ENCODE peak calls at places on chromosomes 12 and 14, in seven cellular contexts. K is CD4-positive, alpha-beta T cell; I is OCI-LY7; Y is NB4; L is stomach; G is AG09309; C is GM20000. P is an unnamed sample.

GRCh38 chr12:58395470-58395869 is 454.1 kb downstream of the ATP23 start:
- DNase-seq in I (no peak), G (no peak), Y (no peak), K (no peak), L (no peak), C (no peak), P (peak; percentile 22)

GRCh38 chr12:118356809-118357326 is 15.8 kb downstream of the TAOK3 start:
- DNase-seq in C (no peak), Y (peak; percentile 78), G (peak; percentile 85), L (no peak), K (no peak), I (peak; percentile 10), P (peak; percentile 84)

GRCh38 chr14:105485720-105486332 is 860 bp upstream of the CRIP1 start:
- DNase-seq in C (peak; percentile 63), K (no peak), G (no peak), L (no peak), I (no peak), Y (peak; percentile 75), P (no peak)

GRCh38 chr14:91078095-91078737 is 17.8 kb upstream of the RPS6KA5 start:
- DNase-seq in L (no peak), K (no peak), C (peak; percentile 32), I (no peak), G (no peak), Y (no peak), P (no peak)

GRCh38 chr12:102691773-102692555 is 211.6 kb upstream of the IGF1 start:
- DNase-seq in L (peak; percentile 29), Y (no peak), I (no peak), K (no peak), G (no peak), C (no peak), P (no peak)

GRCh38 chr14:30410986-30411385 is 148.0 kb upstream of the G2E3 start:
- DNase-seq in Y (no peak), I (no peak), C (no peak), G (no peak), K (no peak), L (no peak), P (no peak)

GRCh38 chr12:33251548-33251947 is 188.1 kb downstream of the SYT10 start:
- DNase-seq in C (no peak), G (no peak), K (no peak), I (no peak), Y (no peak), L (no peak), P (no peak)

GRCh38 chr12:129379076-129379804 is 524.6 kb downstream of the TMEM132D start:
- DNase-seq in I (no peak), L (no peak), K (no peak), Y (no peak), G (no peak), C (no peak), P (no peak)

GRCh38 chr14:23105348-23105824 is 597 bp upstream of the CIROP start:
- DNase-seq in L (no peak), Y (no peak), K (no peak), I (no peak), C (peak; percentile 3), G (no peak), P (no peak)

GRCh38 chr12:31588976-31589375 is 2.0 kb downstream of the DENND5B start:
- DNase-seq in Y (no peak), C (no peak), L (no peak), G (no peak), I (no peak), K (no peak), P (peak; percentile 6)

GRCh38 chr14:69056389-69056788 is 77.3 kb upstream of the ACTN1 start:
- DNase-seq in K (no peak), C (no peak), G (no peak), I (no peak), L (no peak), Y (peak; percentile 24), P (peak; percentile 63)

GRCh38 chr12:46342562-46343033 is 30.0 kb downstream of the SLC38A2 start:
- DNase-seq in G (no peak), Y (peak; percentile 60), K (peak; percentile 13), C (no peak), L (peak; percentile 67), I (peak; percentile 48), P (peak; percentile 81)

GRCh38 chr12:54439521-54440255 is 20.6 kb upstream of the ITGA5 start:
- DNase-seq in C (peak; percentile 68), L (no peak), Y (peak; percentile 79), G (peak; percentile 65), K (no peak), I (peak; percentile 64), P (peak; percentile 67)

GRCh38 chr12:59972941-59973340 is 377.1 kb downstream of the SLC16A7 start:
- DNase-seq in K (no peak), Y (peak; percentile 26), C (no peak), L (no peak), G (peak; percentile 63), I (no peak), P (peak; percentile 65)

GRCh38 chr14:23379331-23380196 is 2.7 kb downstream of the CMTM5 start:
- DNase-seq in K (peak; percentile 62), G (no peak), Y (peak; percentile 37), L (peak; percentile 88), I (peak; percentile 66), C (peak; percentile 83), P (peak; percentile 78)

GRCh38 chr12:93682846-93683261 is 5.7 kb downstream of the CRADD start:
- DNase-seq in L (no peak), G (no peak), C (no peak), K (no peak), I (no peak), Y (no peak), P (no peak)

GRCh38 chr12:70247653-70248199 is 4.5 kb downstream of the CNOT2 start:
- DNase-seq in C (no peak), L (no peak), K (no peak), Y (peak; percentile 21), G (no peak), I (no peak), P (peak; percentile 15)

GRCh38 chr14:34981743-34982420 is 910 bp upstream of the SRP54 start:
- DNase-seq in Y (peak; percentile 69), C (no peak), G (no peak), L (no peak), K (peak; percentile 6), I (peak; percentile 65), P (peak; percentile 39)

GRCh38 chr12:89140580-89141236 is 211.6 kb downstream of the DUSP6 start:
- DNase-seq in C (no peak), L (no peak), K (no peak), G (no peak), Y (no peak), I (no peak), P (no peak)

GRCh38 chr12:63163542-63163941 is 12.5 kb upstream of the AVPR1A start:
- DNase-seq in I (no peak), L (no peak), C (no peak), K (no peak), G (no peak), Y (no peak), P (no peak)

GRCh38 chr12:92144631-92145480 is 790 bp downstream of the BTG1 start:
- DNase-seq in G (no peak), L (peak; percentile 74), I (peak; percentile 69), C (no peak), Y (peak; percentile 78), K (peak; percentile 52), P (peak; percentile 79)

GRCh38 chr14:100263141-100263540 is 24.2 kb downstream of the YY1 start:
- DNase-seq in Y (no peak), G (no peak), K (no peak), L (no peak), I (no peak), C (no peak), P (no peak)

GRCh38 chr12:44497044-44497443 is 379.1 kb downstream of the NELL2 start:
- DNase-seq in C (no peak), G (no peak), L (no peak), K (no peak), Y (peak; percentile 5), I (peak; percentile 12), P (no peak)
- TF ChIP-seq CTCF in C (no peak), G (no peak), L (no peak), K (no peak), Y (peak; percentile 30), I (peak; percentile 65), P (no peak)

GRCh38 chr12:1491983-1492697 is 102.2 kb downstream of the FBXL14 start:
- DNase-seq in C (no peak), K (no peak), L (no peak), I (no peak), Y (no peak), G (no peak), P (no peak)
- TF ChIP-seq CTCF in C (no peak), K (no peak), L (no peak), I (no peak), Y (no peak), G (no peak), P (no peak)

GRCh38 chr12:47999816-48000215 is 4.5 kb downstream of the COL2A1 start:
- DNase-seq in K (no peak), C (no peak), I (no peak), L (no peak), G (no peak), Y (no peak), P (no peak)
- TF ChIP-seq CTCF in K (no peak), C (no peak), I (no peak), L (no peak), G (no peak), Y (no peak), P (no peak)

GRCh38 chr14:71248204-71248603 is 340.9 kb downstream of the PCNX1 start:
- DNase-seq in L (no peak), C (no peak), I (no peak), K (no peak), Y (no peak), G (peak; percentile 59), P (no peak)
- TF ChIP-seq CTCF in L (no peak), C (no peak), I (no peak), K (no peak), Y (no peak), G (no peak), P (no peak)

GRCh38 chr14:82052778-82053177 is 519.1 kb upstream of the SEL1L start:
- DNase-seq in G (no peak), C (no peak), L (no peak), Y (no peak), I (no peak), K (no peak), P (no peak)
- TF ChIP-seq CTCF in G (no peak), C (no peak), L (no peak), Y (no peak), I (peak; percentile 17), K (no peak), P (no peak)

DNA sequence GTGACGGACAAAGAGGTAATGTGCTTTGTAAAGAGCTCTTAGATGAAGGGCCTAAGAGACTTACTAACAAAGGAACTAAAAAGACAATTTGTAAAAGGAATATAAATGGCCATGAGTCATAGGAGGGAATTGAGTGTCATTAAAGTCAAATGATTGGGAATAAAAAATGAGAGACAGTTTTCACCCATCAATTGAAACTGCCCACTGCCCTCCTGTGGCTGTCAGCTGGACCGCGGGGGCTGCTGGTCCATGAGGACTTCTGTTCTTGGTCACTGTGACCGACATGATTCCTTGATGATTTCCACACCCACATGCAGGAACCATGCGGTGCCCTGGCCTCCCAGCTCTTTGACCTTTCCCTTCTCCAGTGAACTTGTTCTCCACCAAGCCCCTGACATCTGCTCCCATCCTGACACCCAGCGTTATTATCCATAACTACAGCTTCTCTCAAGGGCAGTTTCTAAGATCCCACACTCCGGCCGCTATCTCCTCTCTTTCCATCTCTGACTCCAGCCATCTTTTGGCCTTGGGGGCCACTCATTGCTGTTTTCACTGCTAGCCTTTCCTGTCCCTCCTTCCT is 48.4 kb downstream of the C12orf75 start:
- DNase-seq in I (peak; percentile 21), G (no peak), L (no peak), K (no peak), Y (peak; percentile 25), C (no peak), P (no peak)
- TF ChIP-seq CTCF in I (peak; percentile 55), G (peak; percentile 25), L (no peak), K (no peak), Y (peak; percentile 12), C (no peak), P (peak; percentile 21)

P was measured in epithelial cell of esophagus.